ENCODE peak calls at places on chromosomes 6 and 20, in six cellular contexts. One of them, this sample, is unnamed.

GRCh38 chr6:37409501-37409900 is 23.5 kb upstream of the CMTR1 start:
- DNase-seq in cardiac muscle cell: no peak
- DNase-seq in kidney: no peak
- DNase-seq in mesenchymal stem cell: no peak
- DNase-seq in GM06990: no peak
- DNase-seq in ovary: no peak
- DNase-seq in this sample: no peak

GRCh38 chr6:93416575-93417420 is 2.6 kb downstream of the EPHA7 start:
- DNase-seq in cardiac muscle cell: peak; percentile 30
- DNase-seq in mesenchymal stem cell: peak; percentile 72
- DNase-seq in GM06990: no peak
- DNase-seq in kidney: peak; percentile 75
- DNase-seq in ovary: peak; percentile 29
- DNase-seq in this sample: peak; percentile 27

GRCh38 chr20:51428451-51429143 is 113.9 kb downstream of the NFATC2 start:
- DNase-seq in GM06990: no peak
- DNase-seq in cardiac muscle cell: peak; percentile 76
- DNase-seq in ovary: peak; percentile 59
- DNase-seq in kidney: peak; percentile 74
- DNase-seq in mesenchymal stem cell: peak; percentile 81
- DNase-seq in this sample: peak; percentile 40

GRCh38 chr6:91781946-91782345 is 1195.1 kb upstream of the MAP3K7 start:
- DNase-seq in ovary: no peak
- DNase-seq in GM06990: no peak
- DNase-seq in kidney: no peak
- DNase-seq in mesenchymal stem cell: no peak
- DNase-seq in cardiac muscle cell: no peak
- DNase-seq in this sample: peak; percentile 15

GRCh38 chr6:16331328-16332174 is 93.2 kb downstream of the GMPR start:
- DNase-seq in kidney: peak; percentile 81
- DNase-seq in mesenchymal stem cell: peak; percentile 88
- DNase-seq in cardiac muscle cell: peak; percentile 89
- DNase-seq in GM06990: no peak
- DNase-seq in ovary: peak; percentile 75
- DNase-seq in this sample: peak; percentile 74

GRCh38 chr20:4519530-4519929 is 202.2 kb upstream of the PRND start:
- DNase-seq in cardiac muscle cell: no peak
- DNase-seq in mesenchymal stem cell: no peak
- DNase-seq in GM06990: no peak
- DNase-seq in kidney: no peak
- DNase-seq in ovary: no peak
- DNase-seq in this sample: no peak

GRCh38 chr6:113172531-113172966 is 684.6 kb upstream of the MARCKS start:
- DNase-seq in cardiac muscle cell: peak; percentile 58
- DNase-seq in ovary: no peak
- DNase-seq in GM06990: no peak
- DNase-seq in kidney: no peak
- DNase-seq in mesenchymal stem cell: peak; percentile 8
- DNase-seq in this sample: peak; percentile 41

GRCh38 chr6:31128093-31128676 is 7.9 kb upstream of the CDSN start:
- DNase-seq in kidney: no peak
- DNase-seq in ovary: peak; percentile 71
- DNase-seq in GM06990: peak; percentile 20
- DNase-seq in cardiac muscle cell: peak; percentile 48
- DNase-seq in mesenchymal stem cell: peak; percentile 45
- DNase-seq in this sample: peak; percentile 51

GRCh38 chr6:88048556-88048955 is 915 bp downstream of the SPACA1 start:
- DNase-seq in mesenchymal stem cell: no peak
- DNase-seq in ovary: no peak
- DNase-seq in cardiac muscle cell: no peak
- DNase-seq in GM06990: no peak
- DNase-seq in kidney: no peak
- DNase-seq in this sample: no peak

GRCh38 chr20:39070484-39071231 is 108.5 kb downstream of the DHX35 start:
- DNase-seq in kidney: no peak
- DNase-seq in ovary: no peak
- DNase-seq in mesenchymal stem cell: no peak
- DNase-seq in cardiac muscle cell: peak; percentile 24
- DNase-seq in GM06990: no peak
- DNase-seq in this sample: no peak

GRCh38 chr20:6718660-6719059 is 48.8 kb upstream of the BMP2 start:
- DNase-seq in mesenchymal stem cell: peak; percentile 43
- DNase-seq in kidney: peak; percentile 77
- DNase-seq in cardiac muscle cell: no peak
- DNase-seq in ovary: no peak
- DNase-seq in GM06990: no peak
- DNase-seq in this sample: no peak
- H3K4me3 ChIP-seq in mesenchymal stem cell: no peak overlapping the region
- H3K4me3 ChIP-seq in kidney: no peak overlapping the region
- H3K4me3 ChIP-seq in cardiac muscle cell: no peak overlapping the region
- H3K4me3 ChIP-seq in ovary: no peak overlapping the region
- H3K4me3 ChIP-seq in GM06990: no peak overlapping the region
- H3K4me3 ChIP-seq in this sample: no peak overlapping the region

GRCh38 chr6:27669798-27670301 is 196.9 kb upstream of the ZNF184 start:
- DNase-seq in kidney: no peak
- DNase-seq in ovary: peak; percentile 23
- DNase-seq in mesenchymal stem cell: peak; percentile 17
- DNase-seq in GM06990: no peak
- DNase-seq in cardiac muscle cell: no peak
- DNase-seq in this sample: no peak
- H3K4me3 ChIP-seq in kidney: no peak overlapping the region
- H3K4me3 ChIP-seq in ovary: peak overlapping the region; percentile 34
- H3K4me3 ChIP-seq in mesenchymal stem cell: peak overlapping the region; percentile 72
- H3K4me3 ChIP-seq in GM06990: no peak overlapping the region
- H3K4me3 ChIP-seq in cardiac muscle cell: peak overlapping the region; percentile 68
- H3K4me3 ChIP-seq in this sample: peak overlapping the region; percentile 27

GRCh38 chr6:170295519-170296422 is 4.9 kb upstream of the DLL1 start:
- DNase-seq in ovary: no peak
- DNase-seq in mesenchymal stem cell: no peak
- DNase-seq in cardiac muscle cell: no peak
- DNase-seq in GM06990: peak; percentile 53
- DNase-seq in kidney: peak; percentile 82
- DNase-seq in this sample: no peak

GRCh38 chr6:170296746-170297576 is 6.1 kb upstream of the DLL1 start:
- DNase-seq in GM06990: no peak
- DNase-seq in mesenchymal stem cell: no peak
- DNase-seq in kidney: no peak
- DNase-seq in cardiac muscle cell: no peak
- DNase-seq in ovary: no peak
- DNase-seq in this sample: no peak

GRCh38 chr6:170297577-170298330 is 6.9 kb upstream of the DLL1 start:
- DNase-seq in GM06990: no peak
- DNase-seq in kidney: no peak
- DNase-seq in cardiac muscle cell: no peak
- DNase-seq in mesenchymal stem cell: no peak
- DNase-seq in ovary: no peak
- DNase-seq in this sample: no peak

GRCh38 chr6:170294813-170295518 is 4.1 kb upstream of the DLL1 start:
- DNase-seq in kidney: no peak
- DNase-seq in cardiac muscle cell: no peak
- DNase-seq in mesenchymal stem cell: no peak
- DNase-seq in GM06990: no peak
- DNase-seq in ovary: no peak
- DNase-seq in this sample: no peak

GRCh38 chr6:170296423-170296745 is 5.5 kb upstream of the DLL1 start:
- DNase-seq in GM06990: no peak
- DNase-seq in kidney: no peak
- DNase-seq in ovary: no peak
- DNase-seq in mesenchymal stem cell: no peak
- DNase-seq in cardiac muscle cell: no peak
- DNase-seq in this sample: no peak
- H3K4me3 ChIP-seq in GM06990: no peak overlapping the region
- H3K4me3 ChIP-seq in kidney: no peak overlapping the region
- H3K4me3 ChIP-seq in ovary: no peak overlapping the region
- H3K4me3 ChIP-seq in mesenchymal stem cell: peak overlapping the region; percentile 69
- H3K4me3 ChIP-seq in cardiac muscle cell: peak overlapping the region; percentile 38
- H3K4me3 ChIP-seq in this sample: peak overlapping the region; percentile 73

DNA sequence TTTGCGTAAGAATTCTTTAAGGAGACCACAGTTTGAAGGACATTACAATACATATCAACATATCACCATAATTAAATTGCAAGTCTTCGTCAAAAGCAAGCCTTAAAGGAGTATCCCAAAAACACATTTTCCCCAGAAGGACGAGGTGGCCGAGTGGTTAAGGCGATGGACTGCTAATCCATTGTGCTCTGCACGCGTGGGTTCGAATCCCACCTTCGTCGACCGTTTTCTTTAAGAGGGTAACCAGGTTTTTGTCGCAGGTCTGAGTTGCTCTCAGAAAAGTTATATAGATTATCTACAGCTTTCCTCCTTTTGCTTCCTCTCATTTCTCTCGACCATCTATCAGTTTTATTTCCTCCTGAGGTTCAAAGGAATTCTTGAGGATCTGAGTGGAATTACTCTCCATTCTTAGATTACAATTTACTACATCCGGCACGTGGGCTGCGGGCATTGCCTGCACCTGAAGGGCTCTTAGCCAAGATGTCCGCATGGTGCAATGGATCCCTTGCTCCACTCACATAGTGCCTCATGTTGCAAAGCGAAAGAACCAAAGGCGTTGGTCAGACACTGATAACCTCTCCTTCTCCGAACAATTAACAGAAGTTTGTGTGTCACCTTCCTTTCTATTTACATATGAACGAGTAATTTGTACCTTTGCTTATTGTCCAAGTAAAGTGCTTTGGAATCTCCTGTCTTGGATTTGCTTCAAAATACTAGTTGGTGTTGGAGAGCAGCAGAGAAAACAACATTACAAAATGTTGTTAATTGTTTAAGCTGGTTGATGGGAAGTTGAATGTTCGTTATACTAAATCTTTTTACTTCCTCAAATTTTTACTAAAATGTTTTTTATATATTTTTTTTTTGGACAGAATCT is 14.0 kb downstream of the POM121L2 start:
- DNase-seq in GM06990: no peak
- DNase-seq in kidney: no peak
- DNase-seq in ovary: no peak
- DNase-seq in mesenchymal stem cell: peak; percentile 51
- DNase-seq in cardiac muscle cell: peak; percentile 52
- DNase-seq in this sample: no peak
- H3K4me3 ChIP-seq in GM06990: no peak overlapping the region
- H3K4me3 ChIP-seq in kidney: no peak overlapping the region
- H3K4me3 ChIP-seq in ovary: no peak overlapping the region
- H3K4me3 ChIP-seq in mesenchymal stem cell: peak overlapping the region; percentile 79
- H3K4me3 ChIP-seq in cardiac muscle cell: no peak overlapping the region
- H3K4me3 ChIP-seq in this sample: no peak overlapping the region

GRCh38 chr6:45514454-45514853 is 136.7 kb upstream of the SUPT3H start:
- DNase-seq in mesenchymal stem cell: peak; percentile 75
- DNase-seq in kidney: no peak
- DNase-seq in cardiac muscle cell: no peak
- DNase-seq in ovary: no peak
- DNase-seq in GM06990: no peak
- DNase-seq in this sample: no peak

GRCh38 chr6:45509426-45509825 is 131.7 kb upstream of the SUPT3H start:
- DNase-seq in kidney: no peak
- DNase-seq in ovary: no peak
- DNase-seq in GM06990: no peak
- DNase-seq in mesenchymal stem cell: no peak
- DNase-seq in cardiac muscle cell: no peak
- DNase-seq in this sample: no peak

GRCh38 chr6:45512594-45512993 is 134.9 kb upstream of the SUPT3H start:
- DNase-seq in mesenchymal stem cell: no peak
- DNase-seq in kidney: no peak
- DNase-seq in GM06990: no peak
- DNase-seq in ovary: no peak
- DNase-seq in cardiac muscle cell: no peak
- DNase-seq in this sample: no peak

GRCh38 chr6:45513843-45514242 is 136.1 kb upstream of the SUPT3H start:
- DNase-seq in mesenchymal stem cell: no peak
- DNase-seq in GM06990: no peak
- DNase-seq in kidney: no peak
- DNase-seq in ovary: no peak
- DNase-seq in cardiac muscle cell: no peak
- DNase-seq in this sample: no peak

DNA sequence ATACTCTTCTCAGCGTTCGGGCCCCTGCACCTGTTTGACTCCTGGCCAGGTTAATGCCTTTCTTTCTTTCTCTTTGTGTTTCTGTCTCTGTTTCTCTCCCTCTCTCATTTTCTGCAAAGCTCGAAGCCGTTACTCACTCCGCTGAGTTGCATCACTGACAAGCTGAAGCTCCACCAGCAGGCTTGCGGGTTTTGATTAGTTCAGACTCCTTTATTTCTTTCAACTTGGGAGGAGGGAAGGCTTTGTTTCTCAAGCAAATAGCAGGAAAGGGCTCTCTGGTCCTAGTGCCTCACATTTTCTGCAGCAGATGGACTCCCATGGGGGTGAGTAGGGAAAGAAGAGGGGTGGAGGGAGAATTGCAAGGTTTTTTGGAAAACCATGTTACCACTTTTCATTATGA is 135.6 kb upstream of the SUPT3H start:
- DNase-seq in cardiac muscle cell: no peak
- DNase-seq in ovary: no peak
- DNase-seq in mesenchymal stem cell: no peak
- DNase-seq in GM06990: no peak
- DNase-seq in kidney: no peak
- DNase-seq in this sample: no peak
- H3K4me3 ChIP-seq in cardiac muscle cell: no peak overlapping the region
- H3K4me3 ChIP-seq in ovary: no peak overlapping the region
- H3K4me3 ChIP-seq in mesenchymal stem cell: no peak overlapping the region
- H3K4me3 ChIP-seq in GM06990: no peak overlapping the region
- H3K4me3 ChIP-seq in kidney: no peak overlapping the region
- H3K4me3 ChIP-seq in this sample: no peak overlapping the region

GRCh38 chr6:41025966-41026365 is 13.1 kb downstream of the UNC5CL start:
- DNase-seq in kidney: no peak
- DNase-seq in ovary: no peak
- DNase-seq in mesenchymal stem cell: no peak
- DNase-seq in GM06990: no peak
- DNase-seq in cardiac muscle cell: no peak
- DNase-seq in this sample: no peak

GRCh38 chr6:41028618-41029486 is 10.2 kb downstream of the UNC5CL start:
- DNase-seq in cardiac muscle cell: no peak
- DNase-seq in kidney: no peak
- DNase-seq in ovary: no peak
- DNase-seq in mesenchymal stem cell: no peak
- DNase-seq in GM06990: no peak
- DNase-seq in this sample: no peak

GRCh38 chr6:41027799-41028617 is 11.0 kb downstream of the UNC5CL start:
- DNase-seq in cardiac muscle cell: peak; percentile 82
- DNase-seq in kidney: peak; percentile 94
- DNase-seq in GM06990: peak; percentile 83
- DNase-seq in mesenchymal stem cell: peak; percentile 73
- DNase-seq in ovary: peak; percentile 87
- DNase-seq in this sample: peak; percentile 89

GRCh38 chr6:41023114-41023513 is 15.9 kb downstream of the UNC5CL start:
- DNase-seq in cardiac muscle cell: no peak
- DNase-seq in kidney: no peak
- DNase-seq in mesenchymal stem cell: no peak
- DNase-seq in GM06990: no peak
- DNase-seq in ovary: no peak
- DNase-seq in this sample: no peak

DNA sequence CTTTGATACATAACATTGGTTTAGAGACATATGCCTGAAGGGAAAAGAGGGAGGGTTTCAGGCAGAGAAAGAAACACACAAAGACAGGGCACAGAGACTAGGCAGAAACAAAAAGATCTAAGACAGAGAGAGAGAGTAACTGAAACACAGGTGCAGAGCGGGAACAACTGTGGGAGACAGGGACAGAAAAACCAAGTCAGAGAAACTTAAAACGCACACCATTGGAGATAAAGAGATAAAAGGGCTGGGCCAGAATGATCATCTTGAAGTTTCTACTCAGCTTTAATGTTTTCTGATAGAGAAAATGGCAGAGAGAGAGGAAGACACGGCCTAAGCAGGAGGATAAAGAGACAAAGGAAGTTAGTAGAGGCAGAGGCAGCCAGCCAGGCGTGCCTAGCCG is 11.8 kb downstream of the UNC5CL start:
- DNase-seq in kidney: no peak
- DNase-seq in mesenchymal stem cell: no peak
- DNase-seq in ovary: no peak
- DNase-seq in GM06990: no peak
- DNase-seq in cardiac muscle cell: no peak
- DNase-seq in this sample: no peak
- H3K4me3 ChIP-seq in kidney: peak overlapping the region; percentile 58
- H3K4me3 ChIP-seq in mesenchymal stem cell: peak overlapping the region; percentile 76
- H3K4me3 ChIP-seq in ovary: peak overlapping the region; percentile 44
- H3K4me3 ChIP-seq in GM06990: peak overlapping the region; percentile 60
- H3K4me3 ChIP-seq in cardiac muscle cell: peak overlapping the region; percentile 8
- H3K4me3 ChIP-seq in this sample: peak overlapping the region; percentile 69

This sample was measured in left ventricle myocardium inferior.